ENCODE peak calls at places on chromosomes 16 and 17, in four cellular contexts. One of them, this sample, is unnamed.

GRCh38 chr16:35906440-35906839 is 2447.0 kb downstream of the TP53TG3F start:
- DNase-seq in K562: no peak
- DNase-seq in HepG2: no peak
- DNase-seq in GM12878: no peak
- DNase-seq in this sample: no peak

GRCh38 chr16:64539811-64540210 is 582.1 kb downstream of the CDH11 start:
- DNase-seq in GM12878: no peak
- DNase-seq in HepG2: no peak
- DNase-seq in K562: no peak
- DNase-seq in this sample: no peak

GRCh38 chr16:75038036-75038959 is 39.5 kb downstream of the ZNRF1 start:
- DNase-seq in GM12878: no peak
- DNase-seq in HepG2: no peak
- DNase-seq in K562: peak
- DNase-seq in this sample: no peak

GRCh38 chr17:67639555-67639954 is 78.2 kb upstream of the NOL11 start:
- DNase-seq in GM12878: no peak
- DNase-seq in K562: no peak
- DNase-seq in HepG2: peak
- DNase-seq in this sample: no peak

GRCh38 chr17:34252890-34253525 is 2.1 kb upstream of the CCL2 start:
- DNase-seq in GM12878: no peak
- DNase-seq in K562: no peak
- DNase-seq in HepG2: no peak
- DNase-seq in this sample: no peak

GRCh38 chr16:81646561-81646960 is 132.5 kb upstream of the PLCG2 start:
- DNase-seq in HepG2: no peak
- DNase-seq in GM12878: no peak
- DNase-seq in K562: no peak
- DNase-seq in this sample: no peak

GRCh38 chr16:64983983-64984382 is 137.9 kb downstream of the CDH11 start:
- DNase-seq in K562: peak
- DNase-seq in HepG2: peak
- DNase-seq in GM12878: no peak
- DNase-seq in this sample: peak

GRCh38 chr16:53743149-53743566 is 39.2 kb downstream of the FTO start:
- DNase-seq in K562: no peak
- DNase-seq in HepG2: peak
- DNase-seq in GM12878: no peak
- DNase-seq in this sample: no peak

GRCh38 chr17:10077561-10078299 is 120.7 kb downstream of the GAS7 start:
- DNase-seq in GM12878: no peak
- DNase-seq in K562: no peak
- DNase-seq in HepG2: no peak
- DNase-seq in this sample: no peak

GRCh38 chr17:45127583-45128300 is 4.6 kb downstream of the PLCD3 start:
- DNase-seq in K562: no peak
- DNase-seq in HepG2: peak
- DNase-seq in GM12878: no peak
- DNase-seq in this sample: no peak

DNA sequence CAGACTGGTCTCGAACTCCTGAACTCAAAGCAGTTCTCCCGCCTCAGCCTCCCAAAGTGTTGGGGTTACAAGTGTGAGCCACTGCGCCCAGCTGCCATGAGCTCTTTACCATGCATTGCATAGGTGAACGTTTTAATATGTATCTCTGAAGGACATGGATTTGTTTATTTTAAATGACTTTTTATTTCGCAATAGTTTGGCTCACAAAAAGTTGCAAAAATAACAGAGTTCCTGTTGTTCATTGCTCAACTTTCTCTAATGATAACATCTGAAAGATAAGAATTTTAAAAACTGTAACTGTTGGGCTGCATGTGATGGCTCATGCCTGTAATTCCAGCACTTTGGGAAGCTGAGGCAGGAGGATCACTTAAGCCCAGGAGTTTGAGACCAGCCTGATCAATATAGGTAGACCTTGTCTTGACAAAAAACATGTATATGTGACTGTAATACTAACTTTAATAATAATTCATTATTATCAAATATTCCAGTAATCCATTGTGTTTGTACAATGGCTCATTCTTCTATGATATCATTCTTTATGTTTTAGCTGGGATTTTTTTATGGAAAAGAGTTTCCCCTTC is 80.1 kb downstream of the ABCC1 start:
- DNase-seq in K562: no peak
- DNase-seq in HepG2: no peak
- DNase-seq in GM12878: no peak
- DNase-seq in this sample: no peak
- TF ChIP-seq BRCA1 in K562: no peak
- TF ChIP-seq BRCA1 in HepG2: no peak
- TF ChIP-seq BRCA1 in GM12878: no peak
- TF ChIP-seq BRCA1 in this sample: no peak

GRCh38 chr17:80107231-80108021 is 6.0 kb downstream of the GAA start:
- DNase-seq in HepG2: no peak
- DNase-seq in GM12878: no peak
- DNase-seq in K562: no peak
- DNase-seq in this sample: no peak
- TF ChIP-seq BRCA1 in HepG2: no peak
- TF ChIP-seq BRCA1 in GM12878: no peak
- TF ChIP-seq BRCA1 in K562: no peak
- TF ChIP-seq BRCA1 in this sample: no peak

DNA sequence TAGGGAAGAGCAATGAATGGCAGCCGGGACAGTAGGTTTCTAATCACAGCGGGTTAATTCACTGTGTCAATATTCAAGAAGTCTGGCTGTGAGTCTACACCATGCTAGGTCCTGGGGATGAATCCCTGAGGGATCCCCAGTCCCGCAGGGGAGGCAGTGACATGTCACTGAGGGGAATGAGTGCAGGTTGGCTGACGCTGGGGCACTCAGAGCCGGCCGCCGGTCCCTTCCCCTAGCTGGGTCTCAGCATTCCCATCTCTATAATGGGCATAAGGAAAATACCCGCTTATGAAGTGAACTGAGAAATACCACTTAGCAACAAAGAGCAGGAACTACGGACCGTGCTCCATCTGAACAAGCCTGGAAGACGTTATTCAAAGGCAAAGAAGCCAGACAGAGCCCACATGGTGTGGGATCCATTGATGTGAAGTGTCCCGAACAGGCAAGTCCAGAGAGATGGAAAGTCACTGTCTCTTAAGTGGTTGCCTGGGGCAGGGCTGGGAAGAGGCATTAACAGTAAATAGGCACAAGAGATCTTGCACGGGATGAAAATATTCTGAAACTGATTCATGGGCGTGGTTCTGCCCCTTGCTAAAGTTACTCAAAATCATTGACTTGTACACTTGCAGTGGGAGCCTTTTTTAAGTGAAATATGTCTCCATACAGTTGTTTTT is 31.9 kb downstream of the PPL start:
- DNase-seq in HepG2: no peak
- DNase-seq in GM12878: no peak
- DNase-seq in K562: no peak
- DNase-seq in this sample: no peak
- TF ChIP-seq BRCA1 in HepG2: no peak
- TF ChIP-seq BRCA1 in GM12878: no peak
- TF ChIP-seq BRCA1 in K562: no peak
- TF ChIP-seq BRCA1 in this sample: no peak

GRCh38 chr17:18987862-18988545 is 16.6 kb downstream of the FAM83G start:
- DNase-seq in K562: no peak
- DNase-seq in GM12878: no peak
- DNase-seq in HepG2: no peak
- DNase-seq in this sample: no peak

GRCh38 chr17:18988546-18989173 is 15.9 kb downstream of the FAM83G start:
- DNase-seq in GM12878: no peak
- DNase-seq in HepG2: peak
- DNase-seq in K562: no peak
- DNase-seq in this sample: no peak

GRCh38 chr17:18991531-18992315 is 12.8 kb downstream of the FAM83G start:
- DNase-seq in HepG2: no peak
- DNase-seq in GM12878: no peak
- DNase-seq in K562: no peak
- DNase-seq in this sample: no peak

GRCh38 chr17:18992454-18993130 is 12.0 kb downstream of the FAM83G start:
- DNase-seq in GM12878: peak
- DNase-seq in HepG2: no peak
- DNase-seq in K562: no peak
- DNase-seq in this sample: no peak

DNA sequence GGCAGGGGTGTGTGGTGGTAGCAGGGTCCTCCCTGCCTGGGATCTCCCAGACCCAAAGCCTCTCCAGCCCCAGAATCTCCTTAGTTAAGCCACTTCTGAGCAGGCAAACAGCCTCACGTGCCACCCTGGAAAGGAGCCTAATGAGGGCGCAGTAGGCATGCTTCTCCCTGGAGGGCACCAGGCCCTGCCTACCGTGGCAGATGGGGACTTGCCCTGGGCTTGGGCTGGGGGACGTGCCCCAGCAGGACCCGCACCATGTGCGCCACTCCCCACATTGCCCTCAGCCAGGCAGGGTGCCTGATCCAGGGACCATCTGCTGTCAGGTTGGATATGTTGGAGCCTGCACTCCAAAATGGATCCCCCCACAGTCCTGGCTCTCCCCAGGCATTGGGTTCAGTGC is 14.2 kb downstream of the FAM83G start:
- DNase-seq in HepG2: no peak
- DNase-seq in K562: no peak
- DNase-seq in GM12878: no peak
- DNase-seq in this sample: no peak
- TF ChIP-seq BRCA1 in HepG2: no peak
- TF ChIP-seq BRCA1 in K562: no peak
- TF ChIP-seq BRCA1 in GM12878: no peak
- TF ChIP-seq BRCA1 in this sample: no peak

DNA sequence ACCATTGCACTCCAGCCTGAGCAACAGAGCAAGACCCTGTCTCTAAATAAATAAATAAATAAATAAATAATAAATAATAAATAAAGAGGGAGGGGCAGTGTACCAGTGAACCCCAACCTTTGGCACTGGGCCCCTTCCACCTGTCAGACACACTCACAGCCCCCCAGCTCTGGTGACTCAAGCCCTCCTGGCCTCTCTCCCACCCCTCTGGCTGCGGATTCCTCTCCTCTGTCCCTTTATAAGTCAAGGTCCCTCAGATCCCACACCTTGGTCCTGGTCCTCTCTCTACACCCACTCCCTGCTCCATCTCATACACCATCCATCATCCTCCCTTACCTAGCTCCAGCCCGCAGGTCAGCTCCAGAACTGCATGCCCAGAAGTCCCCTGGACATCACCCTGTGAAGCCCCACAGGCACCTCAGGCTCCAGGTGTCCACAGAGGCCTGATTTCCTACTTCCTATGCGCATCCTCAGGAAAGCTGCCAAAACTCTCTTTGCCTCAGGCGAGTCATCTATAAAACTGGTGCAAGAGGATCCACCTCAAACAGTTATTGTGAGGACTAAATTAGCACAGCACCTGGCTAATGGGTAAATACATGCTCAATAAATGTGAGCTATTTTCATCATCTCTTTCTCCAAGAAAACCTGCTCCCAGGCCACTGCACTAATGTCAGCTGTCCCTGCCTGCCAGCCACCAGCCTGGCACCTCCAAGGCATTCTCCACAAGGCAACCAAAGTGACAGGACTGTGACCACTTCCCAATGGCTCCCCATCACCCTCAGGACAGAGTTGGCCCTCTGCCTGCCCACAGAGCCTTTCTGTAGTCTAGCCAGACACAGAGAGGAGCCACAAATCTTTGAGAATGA is 46.8 kb downstream of the BEAN1 start:
- DNase-seq in GM12878: no peak
- DNase-seq in K562: no peak
- DNase-seq in HepG2: no peak
- DNase-seq in this sample: no peak
- TF ChIP-seq BRCA1 in GM12878: no peak
- TF ChIP-seq BRCA1 in K562: no peak
- TF ChIP-seq BRCA1 in HepG2: no peak
- TF ChIP-seq BRCA1 in this sample: no peak

GRCh38 chr16:85901110-85901509 is 2.1 kb downstream of the IRF8 start:
- DNase-seq in K562: no peak
- DNase-seq in HepG2: no peak
- DNase-seq in GM12878: no peak
- DNase-seq in this sample: no peak

GRCh38 chr16:85900031-85900792 is 1.2 kb downstream of the IRF8 start:
- DNase-seq in K562: no peak
- DNase-seq in HepG2: no peak
- DNase-seq in GM12878: no peak
- DNase-seq in this sample: no peak

GRCh38 chr16:85897384-85897783 is 1.6 kb upstream of the IRF8 start:
- DNase-seq in HepG2: no peak
- DNase-seq in K562: no peak
- DNase-seq in GM12878: no peak
- DNase-seq in this sample: no peak

GRCh38 chr16:85899444-85899843 is 482 bp downstream of the IRF8 start:
- DNase-seq in K562: no peak
- DNase-seq in HepG2: no peak
- DNase-seq in GM12878: no peak
- DNase-seq in this sample: no peak

DNA sequence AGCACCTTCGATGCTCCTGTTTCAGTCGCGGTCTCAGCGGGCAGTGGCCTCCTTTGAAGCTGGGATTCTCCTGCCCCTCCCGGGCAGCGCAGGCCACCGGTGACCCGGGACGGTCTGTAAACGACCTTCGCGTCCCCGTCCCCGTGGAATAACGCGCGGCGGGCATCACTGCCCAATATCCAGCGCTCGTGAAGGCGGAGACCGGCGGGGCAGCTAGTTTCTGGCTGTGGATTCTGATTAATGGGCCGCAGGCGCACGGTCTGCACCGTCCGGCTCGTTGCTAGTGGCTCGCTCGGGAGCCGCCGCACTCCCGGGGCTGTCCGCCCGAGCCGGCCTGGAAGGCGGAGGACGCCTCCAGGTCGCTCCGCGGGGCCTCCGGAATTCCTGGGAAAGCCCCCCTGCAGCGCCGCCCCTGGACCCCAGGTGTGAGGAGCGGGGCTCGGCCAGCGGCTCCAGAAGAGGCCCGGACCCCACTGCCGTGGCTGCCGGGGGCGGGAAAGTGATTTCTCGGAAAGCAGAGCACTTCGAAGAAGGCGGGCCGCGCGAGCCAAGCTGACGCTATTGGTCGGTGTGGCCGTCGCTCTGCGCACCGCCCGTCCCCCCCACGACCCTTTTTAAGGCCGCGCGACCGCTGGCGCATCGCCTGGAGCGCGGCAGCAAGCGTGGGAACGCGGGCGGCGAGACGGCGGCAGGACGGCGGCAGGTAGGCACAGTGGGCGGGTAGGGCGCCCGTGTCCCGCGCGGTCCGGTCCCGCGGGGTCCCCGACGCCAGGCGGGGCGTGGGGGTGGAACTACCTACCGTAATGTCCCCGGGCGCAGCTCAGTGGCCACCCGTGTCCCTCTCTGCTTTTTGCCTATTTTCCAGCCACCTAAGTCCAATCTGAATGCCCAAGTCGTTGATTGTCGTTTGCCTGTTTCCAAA is at the start of gene IRF8:
- DNase-seq in GM12878: peak
- DNase-seq in K562: no peak
- DNase-seq in HepG2: no peak
- DNase-seq in this sample: peak
- TF ChIP-seq BRCA1 in GM12878: no peak
- TF ChIP-seq BRCA1 in K562: no peak
- TF ChIP-seq BRCA1 in HepG2: no peak
- TF ChIP-seq BRCA1 in this sample: no peak

This sample was measured in H1.